ENCODE peak calls at places on chromosomes 6 and 20, in eight cellular contexts. J is Right ventricle myocardium superior; L is GM23338; T is GM12892; A is transverse colon; Q is colonic mucosa; R is OCI-LY7; M is stimulated activated CD8-positive, alpha-beta memory T cell treated with anti-CD3 and anti-CD28 coated beads, Interleukin-7, amount 100 ng/mL, for 4 hours. Y is an unnamed sample.

GRCh38 chr6:6952484-6952883 is 155.3 kb upstream of the RREB1 start:
- DNase-seq in J (no peak), L (peak), T (no peak), A (no peak), Q (no peak), R (no peak), M (no peak), Y (no peak)

GRCh38 chr6:13978102-13978640 is 53.4 kb downstream of the RNF182 start:
- DNase-seq in J (no peak), L (no peak), T (no peak), A (no peak), Q (no peak), R (no peak), M (no peak), Y (peak)

GRCh38 chr20:51586005-51586440 is 43.5 kb upstream of the NFATC2 start:
- DNase-seq in J (no peak), L (no peak), T (no peak), A (no peak), Q (no peak), R (no peak), M (no peak), Y (no peak)

GRCh38 chr6:25215881-25216280 is 63.3 kb upstream of the CARMIL1 start:
- DNase-seq in J (no peak), L (no peak), T (no peak), A (no peak), Q (no peak), R (no peak), M (no peak), Y (no peak)

GRCh38 chr20:38997622-38998021 is 35.5 kb downstream of the DHX35 start:
- DNase-seq in J (no peak), L (peak), T (peak), A (no peak), Q (no peak), R (peak), M (peak), Y (no peak)

GRCh38 chr6:42017021-42017643 is 33.2 kb upstream of the TAF8 start:
- DNase-seq in J (peak), L (no peak), T (no peak), A (no peak), Q (no peak), R (peak), M (no peak), Y (no peak)

GRCh38 chr20:38283236-38283635 is 20.7 kb upstream of the BPI start:
- DNase-seq in J (no peak), L (no peak), T (no peak), A (no peak), Q (no peak), R (no peak), M (no peak), Y (no peak)

GRCh38 chr6:166633732-166634535 is 6.9 kb upstream of the RPS6KA2 start:
- DNase-seq in J (no peak), L (no peak), T (no peak), A (no peak), Q (no peak), R (no peak), M (no peak), Y (no peak)

GRCh38 chr20:47521059-47521808 is 19.5 kb downstream of the NCOA3 start:
- DNase-seq in J (no peak), L (peak), T (no peak), A (no peak), Q (no peak), R (no peak), M (no peak), Y (no peak)

GRCh38 chr6:80466981-80467380 is 360.5 kb downstream of the BCKDHB start:
- DNase-seq in J (no peak), L (no peak), T (no peak), A (no peak), Q (no peak), R (no peak), M (no peak), Y (no peak)

GRCh38 chr6:162363757-162364156 is 363.8 kb downstream of the PRKN start:
- DNase-seq in J (no peak), L (peak), T (no peak), A (no peak), Q (no peak), R (no peak), M (no peak), Y (no peak)

GRCh38 chr6:10389739-10390494 is 25.0 kb downstream of the TFAP2A start:
- DNase-seq in J (no peak), L (peak), T (no peak), A (no peak), Q (no peak), R (no peak), M (no peak), Y (no peak)

GRCh38 chr6:168678588-168678987 is 237.6 kb downstream of the SMOC2 start:
- DNase-seq in J (peak), L (no peak), T (no peak), A (no peak), Q (no peak), R (no peak), M (no peak), Y (no peak)

GRCh38 chr6:98976674-98977365 is 29.1 kb upstream of the FBXL4 start:
- DNase-seq in J (no peak), L (no peak), T (no peak), A (no peak), Q (no peak), R (no peak), M (no peak), Y (no peak)

GRCh38 chr20:29079769-29080690 is 2177.4 kb upstream of the DEFB115 start:
- DNase-seq in J (peak), L (no peak), T (no peak), A (no peak), Q (peak), R (no peak), M (peak), Y (peak)

GRCh38 chr6:15523679-15524630 is 138.9 kb downstream of the DTNBP1 start:
- DNase-seq in J (no peak), L (no peak), T (no peak), A (no peak), Q (no peak), R (no peak), M (no peak), Y (no peak)

GRCh38 chr20:58308680-58309527 is 611 bp upstream of the RAB22A start:
- DNase-seq in J (peak), L (peak), T (peak), A (peak), Q (peak), R (peak), M (peak), Y (peak)

GRCh38 chr6:75115501-75115900 is 90.4 kb downstream of the COL12A1 start:
- DNase-seq in J (no peak), L (peak), T (no peak), A (no peak), Q (no peak), R (no peak), M (no peak), Y (peak)

GRCh38 chr6:29887819-29888581 is 54.3 kb upstream of the HLA-A start:
- DNase-seq in J (peak), L (peak), T (peak), A (peak), Q (peak), R (no peak), M (peak), Y (peak)

GRCh38 chr20:31475032-31475431 is at the start of the genes DEFB124 and REM1:
- DNase-seq in J (peak), L (peak), T (no peak), A (no peak), Q (peak), R (no peak), M (no peak), Y (no peak)

GRCh38 chr20:50551288-50551687 is 41.1 kb downstream of the PTPN1 start:
- DNase-seq in J (no peak), L (no peak), T (no peak), A (no peak), Q (no peak), R (no peak), M (no peak), Y (no peak)

GRCh38 chr6:52363222-52363867 is 1.4 kb downstream of the PAQR8 start:
- DNase-seq in J (no peak), L (no peak), T (no peak), A (peak), Q (peak), R (no peak), M (no peak), Y (no peak)

GRCh38 chr6:138588805-138589434 is 89.6 kb upstream of the NHSL1 start:
- DNase-seq in J (peak), L (peak), T (peak), A (peak), Q (peak), R (peak), M (peak), Y (peak)

GRCh38 chr20:53748176-53748575 is 154.5 kb upstream of the ZNF217 start:
- DNase-seq in J (no peak), L (no peak), T (no peak), A (peak), Q (no peak), R (no peak), M (no peak), Y (no peak)

GRCh38 chr6:121549741-121550140 is 114.3 kb downstream of the GJA1 start:
- DNase-seq in J (no peak), L (no peak), T (no peak), A (no peak), Q (no peak), R (no peak), M (no peak), Y (no peak)

GRCh38 chr20:63337786-63338420 is 23.2 kb downstream of the CHRNA4 start:
- DNase-seq in J (no peak), L (no peak), T (no peak), A (no peak), Q (no peak), R (no peak), M (no peak), Y (no peak)

GRCh38 chr6:166605752-166606151 is 19.3 kb upstream of the RAMACL start:
- DNase-seq in J (no peak), L (no peak), T (no peak), A (no peak), Q (no peak), R (no peak), M (no peak), Y (no peak)

GRCh38 chr6:71410681-71411080 is 122.1 kb downstream of the OGFRL1 start:
- DNase-seq in J (no peak), L (no peak), T (no peak), A (no peak), Q (no peak), R (no peak), M (no peak), Y (no peak)

GRCh38 chr6:10558575-10558974 is 37.4 kb downstream of the GCNT2 start:
- DNase-seq in J (no peak), L (peak), T (no peak), A (peak), Q (peak), R (no peak), M (no peak), Y (no peak)